ENCODE peak calls at places on chromosomes 6 and 20, in five cellular contexts. V is GM23338, G is GM12892, D is K562, B is transverse colon. P is an unnamed sample.
A peak's percentile ranks its signal among the peaks of the same experiment; 100 is the strongest.

GRCh38 chr6:72466971-72467566 is 154.8 kb upstream of the KCNQ5 start:
- DNase-seq in G (no peak), V (no peak), B (no peak), D (no peak), P (no peak)

GRCh38 chr6:157059781-157060180 is 263.5 kb downstream of the TMEM242 start:
- DNase-seq in B (no peak), G (no peak), V (no peak), D (no peak), P (no peak)

GRCh38 chr20:40943591-40943990 is 85.0 kb upstream of the TOP1 start:
- DNase-seq in V (peak; percentile 35), B (no peak), G (no peak), D (no peak), P (no peak)

GRCh38 chr6:163123098-163123497 is 291.4 kb upstream of the QKI start:
- DNase-seq in B (no peak), V (peak; percentile 90), G (no peak), D (no peak), P (no peak)

GRCh38 chr6:43436577-43437282 is 9.4 kb downstream of the ABCC10 start:
- DNase-seq in V (no peak), D (peak; percentile 61), B (no peak), G (no peak), P (no peak)

GRCh38 chr6:16543491-16543890 is 217.8 kb downstream of the ATXN1 start:
- DNase-seq in B (no peak), G (no peak), D (no peak), V (no peak), P (no peak)

GRCh38 chr20:38458314-38458713 is 14.3 kb upstream of the RALGAPB start:
- DNase-seq in G (no peak), B (no peak), D (no peak), V (no peak), P (no peak)

GRCh38 chr20:15564981-15565380 is 1008.3 kb downstream of the KIF16B start:
- DNase-seq in B (no peak), V (no peak), D (no peak), G (peak; percentile 9), P (no peak)

GRCh38 chr20:61935926-61936700 is 129.6 kb downstream of the TAF4 start:
- DNase-seq in D (no peak), G (no peak), B (no peak), V (no peak), P (no peak)

GRCh38 chr20:34220581-34220980 is 20.6 kb upstream of the ASIP start:
- DNase-seq in B (no peak), G (no peak), V (no peak), D (no peak), P (no peak)

GRCh38 chr20:5080384-5080877 is 39.3 kb downstream of the PCNA start:
- DNase-seq in D (peak; percentile 12), V (no peak), B (peak; percentile 42), G (no peak), P (peak; percentile 91)

GRCh38 chr6:11200356-11200755 is 32.1 kb downstream of the NEDD9 start:
- DNase-seq in V (no peak), D (no peak), B (no peak), G (no peak), P (no peak)

GRCh38 chr6:150895898-150896632 is 30.6 kb downstream of the MTHFD1L start:
- DNase-seq in B (no peak), G (no peak), D (no peak), V (no peak), P (no peak)

GRCh38 chr6:150894935-150895686 is 29.6 kb downstream of the MTHFD1L start:
- DNase-seq in G (no peak), V (no peak), D (peak; percentile 29), B (no peak), P (no peak)

GRCh38 chr6:150891886-150892485 is 26.5 kb downstream of the MTHFD1L start:
- DNase-seq in V (peak; percentile 81), G (no peak), B (peak; percentile 77), D (peak; percentile 81), P (peak; percentile 62)

GRCh38 chr6:150897400-150897943 is 32.0 kb downstream of the MTHFD1L start:
- DNase-seq in V (no peak), B (no peak), G (no peak), D (no peak), P (no peak)

DNA sequence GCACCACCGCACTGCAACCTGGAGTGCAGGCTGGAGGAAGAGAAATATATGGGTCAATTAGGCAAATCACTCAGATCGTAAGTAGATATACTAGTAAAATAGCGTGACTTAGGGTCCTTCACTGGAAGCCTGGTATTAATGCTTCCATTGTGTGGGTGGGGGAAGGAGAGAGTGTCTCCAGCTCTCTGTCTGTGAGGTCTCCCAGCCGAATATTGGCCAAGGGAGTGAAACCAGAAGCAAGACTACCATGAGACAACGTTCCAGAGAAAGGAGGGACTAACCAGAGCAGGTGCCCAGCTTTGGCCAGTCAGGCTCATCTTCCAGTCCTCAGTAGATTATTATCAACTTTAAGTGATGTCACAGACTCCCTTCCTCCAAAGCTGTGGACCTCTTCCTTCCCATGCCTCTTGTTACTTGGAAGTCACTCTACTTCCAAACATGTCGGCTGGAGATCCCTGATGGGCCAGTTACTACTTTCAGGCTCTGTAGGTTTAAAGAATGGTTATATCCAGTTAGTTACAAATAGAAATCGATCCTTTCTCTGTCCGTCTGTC is 28.8 kb downstream of the MTHFD1L start:
- DNase-seq in V (no peak), D (no peak), G (no peak), B (no peak), P (no peak)
- TF ChIP-seq POLR2AphosphoS5 in V (no peak), D (no peak), G (no peak), B (no peak), P (no peak)

GRCh38 chr6:33433560-33434191 is 13.8 kb downstream of the SYNGAP1 start:
- DNase-seq in V (peak; percentile 64), D (no peak), B (no peak), G (no peak), P (no peak)
- TF ChIP-seq POLR2AphosphoS5 in V (no peak), D (no peak), B (no peak), G (no peak), P (no peak)

GRCh38 chr20:17898548-17898994 is 70.0 kb downstream of the SNX5 start:
- DNase-seq in G (no peak), V (peak; percentile 88), B (peak; percentile 81), D (peak; percentile 62), P (peak; percentile 53)
- TF ChIP-seq POLR2AphosphoS5 in G (no peak), V (no peak), B (no peak), D (no peak), P (no peak)

GRCh38 chr6:90222724-90223198 is 73.9 kb downstream of the BACH2 start:
- DNase-seq in V (no peak), G (no peak), D (peak; percentile 27), B (no peak), P (no peak)
- TF ChIP-seq POLR2AphosphoS5 in V (no peak), G (no peak), D (no peak), B (no peak), P (no peak)

DNA sequence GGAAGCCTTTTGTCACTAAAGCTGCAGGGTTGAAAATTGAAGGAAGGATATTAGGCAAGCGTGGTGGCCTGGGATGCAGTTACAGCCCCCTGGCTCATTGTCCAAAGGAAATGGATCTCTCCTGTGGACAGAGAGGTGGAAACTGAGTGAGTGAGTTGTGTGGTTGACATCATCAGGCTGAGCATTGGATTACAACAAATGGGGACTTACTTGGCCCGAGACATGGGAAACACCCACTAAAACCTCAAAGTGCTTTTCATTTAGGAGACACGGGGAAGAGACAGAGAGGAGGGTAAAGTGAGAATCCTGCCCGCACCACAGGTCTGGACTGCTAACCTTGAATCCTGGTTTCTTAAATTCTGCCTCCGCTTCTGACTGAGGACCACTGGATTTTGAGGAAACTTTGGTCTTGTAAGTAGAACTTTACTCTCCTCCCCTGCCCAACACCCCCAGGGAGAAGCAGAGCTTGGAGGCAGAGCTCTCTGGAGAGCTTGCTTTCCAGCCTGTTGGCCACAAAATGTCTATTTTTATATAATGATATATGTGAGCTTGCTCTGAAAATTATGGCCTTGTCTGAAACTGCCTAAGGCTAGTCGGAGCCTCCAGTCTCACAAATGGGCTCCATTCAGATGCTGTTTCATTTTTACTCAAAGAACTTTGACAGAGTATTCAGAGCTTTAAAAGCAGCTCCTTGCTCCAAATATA is at the start of gene PKIG:
- DNase-seq in D (peak; percentile 39), B (no peak), G (no peak), V (no peak), P (no peak)
- TF ChIP-seq POLR2AphosphoS5 in D (no peak), B (peak; percentile 66), G (no peak), V (no peak), P (no peak)

DNA sequence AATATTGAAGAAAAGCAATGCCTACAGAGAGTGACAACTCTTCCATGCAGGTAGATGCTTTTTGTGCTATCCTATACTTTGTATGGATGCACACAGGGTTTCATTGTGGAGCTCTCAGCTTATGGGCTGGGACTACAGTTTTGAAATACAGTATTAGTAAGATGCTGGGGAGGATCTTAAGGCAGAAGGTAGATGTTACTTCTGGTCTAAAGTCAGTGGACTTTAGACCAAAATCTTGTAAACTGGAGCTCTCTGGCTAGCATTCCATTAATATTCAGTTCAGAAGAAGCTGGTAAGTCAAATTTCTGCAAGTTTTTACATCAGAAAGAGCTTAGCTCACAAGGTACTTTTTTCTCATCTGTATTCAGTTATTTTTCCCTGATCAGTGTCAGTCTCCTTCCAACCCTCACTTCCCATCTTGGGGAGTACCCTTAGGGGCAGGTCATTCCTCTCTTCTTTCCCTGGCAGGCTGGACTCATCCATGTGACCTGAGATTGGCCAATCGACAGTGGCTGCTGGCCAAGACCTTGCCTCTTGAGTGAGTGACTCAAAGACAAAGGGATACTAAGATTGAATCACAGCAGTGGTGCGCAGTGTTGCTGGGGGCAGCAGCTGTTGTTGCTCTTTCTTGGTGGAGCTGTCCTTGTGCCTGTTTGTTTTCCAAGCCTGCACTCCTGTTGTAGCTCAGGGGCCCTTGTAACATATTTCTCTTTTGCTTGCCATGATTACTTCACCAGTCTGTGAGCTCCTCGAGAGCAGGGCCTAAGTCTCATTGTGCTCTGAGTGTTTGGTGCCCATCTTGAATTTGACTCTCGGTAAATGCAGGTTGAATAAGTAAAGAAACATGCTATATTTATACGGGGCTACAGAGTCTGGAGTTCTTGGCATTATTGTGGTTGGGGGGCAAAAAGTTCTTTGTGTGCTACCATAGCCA is 2.8 kb upstream of the PHF20 start:
- DNase-seq in V (peak; percentile 93), G (no peak), B (peak; percentile 87), D (peak; percentile 69), P (peak; percentile 78)
- TF ChIP-seq POLR2AphosphoS5 in V (peak; percentile 86), G (peak; percentile 57), B (peak; percentile 86), D (no peak), P (no peak)

DNA sequence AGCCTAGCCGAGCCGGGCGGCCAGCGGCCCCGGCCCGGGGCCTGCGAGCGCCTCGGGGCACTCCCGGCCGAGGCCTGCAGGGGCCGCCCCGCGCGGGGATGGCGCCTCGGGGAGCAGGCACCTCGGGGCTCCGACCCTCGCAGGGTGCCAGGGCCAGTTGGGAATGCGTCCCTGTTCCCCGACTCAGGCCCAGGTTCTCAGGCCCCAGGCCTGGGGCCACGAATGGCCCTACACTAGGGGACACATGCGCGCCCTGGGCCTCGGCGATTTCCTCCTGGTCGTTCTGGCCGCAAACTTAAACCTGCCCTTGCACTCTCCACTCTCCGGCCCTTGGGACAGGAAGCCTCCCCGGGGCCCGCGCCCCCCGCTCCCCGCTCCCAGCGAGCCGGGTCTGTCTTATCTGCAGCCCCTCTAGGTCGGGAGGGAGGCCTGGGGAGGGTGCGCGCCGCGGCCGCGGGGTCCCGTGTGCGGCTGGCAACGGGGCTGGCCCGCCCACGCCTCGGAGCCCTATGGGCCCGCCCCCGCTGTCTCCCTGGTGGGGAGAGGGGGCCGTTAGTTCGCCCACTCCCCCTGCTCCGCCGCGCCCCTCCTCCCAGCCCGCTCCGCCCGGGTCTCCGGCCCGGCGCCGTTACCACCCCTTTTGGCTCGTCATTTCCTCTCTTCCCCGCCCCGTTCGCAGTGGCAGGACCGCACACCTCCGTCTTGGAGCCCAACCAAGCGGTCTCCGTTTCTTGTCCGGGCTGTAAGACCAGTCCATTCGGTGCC is 611 bp downstream of the NFYA start:
- DNase-seq in G (peak; percentile 48), D (peak; percentile 95), V (peak; percentile 89), B (peak; percentile 91), P (peak; percentile 52)
- TF ChIP-seq POLR2AphosphoS5 in G (peak; percentile 78), D (peak; percentile 97), V (peak; percentile 86), B (peak; percentile 89), P (peak; percentile 81)

P was measured in HL-60.